ENCODE peak calls at places on chromosome 1, in ten cellular contexts. One of them, this sample, is unnamed. For H3K9me2, the result is how much of the 10 kb centered on the place peaks cover.

GRCh38 chr1:7407980-7408770 is 362.9 kb upstream of the VAMP3 start:
- DNase-seq in hepatocyte: no peak
- DNase-seq in HCT116: no peak
- DNase-seq in GM23338: no peak
- DNase-seq in MM.1S: no peak
- DNase-seq in GM23248: no peak
- DNase-seq in PC-9: no peak
- DNase-seq in SK-N-SH: no peak
- DNase-seq in OCI-LY7: no peak
- DNase-seq in Karpas-422: no peak
- DNase-seq in this sample: no peak

GRCh38 chr1:178497903-178498478 is 1.2 kb upstream of the CLEC20A start:
- DNase-seq in hepatocyte: no peak
- DNase-seq in HCT116: no peak
- DNase-seq in GM23338: no peak
- DNase-seq in MM.1S: no peak
- DNase-seq in GM23248: no peak
- DNase-seq in PC-9: no peak
- DNase-seq in SK-N-SH: no peak
- DNase-seq in OCI-LY7: no peak
- DNase-seq in Karpas-422: no peak
- DNase-seq in this sample: no peak

GRCh38 chr1:78055565-78056132 is 9.9 kb downstream of the GIPC2 start:
- DNase-seq in hepatocyte: no peak
- DNase-seq in HCT116: no peak
- DNase-seq in GM23338: no peak
- DNase-seq in MM.1S: no peak
- DNase-seq in GM23248: no peak
- DNase-seq in PC-9: no peak
- DNase-seq in SK-N-SH: no peak
- DNase-seq in OCI-LY7: no peak
- DNase-seq in Karpas-422: no peak
- DNase-seq in this sample: no peak

GRCh38 chr1:112904831-112905227 is 51.2 kb downstream of the SLC16A1 start:
- DNase-seq in hepatocyte: peak
- DNase-seq in HCT116: peak
- DNase-seq in GM23338: peak
- DNase-seq in MM.1S: no peak
- DNase-seq in GM23248: no peak
- DNase-seq in PC-9: peak
- DNase-seq in SK-N-SH: no peak
- DNase-seq in OCI-LY7: no peak
- DNase-seq in Karpas-422: no peak
- DNase-seq in this sample: peak

GRCh38 chr1:18398791-18399551 is 81.8 kb upstream of the KLHDC7A start:
- DNase-seq in hepatocyte: no peak
- DNase-seq in HCT116: no peak
- DNase-seq in GM23338: peak
- DNase-seq in MM.1S: no peak
- DNase-seq in GM23248: no peak
- DNase-seq in PC-9: no peak
- DNase-seq in SK-N-SH: no peak
- DNase-seq in OCI-LY7: no peak
- DNase-seq in Karpas-422: no peak
- DNase-seq in this sample: no peak

GRCh38 chr1:233172201-233172600 is 123.3 kb downstream of the PCNX2 start:
- DNase-seq in hepatocyte: no peak
- DNase-seq in HCT116: peak
- DNase-seq in GM23338: peak
- DNase-seq in MM.1S: peak
- DNase-seq in GM23248: peak
- DNase-seq in PC-9: no peak
- DNase-seq in SK-N-SH: no peak
- DNase-seq in OCI-LY7: no peak
- DNase-seq in Karpas-422: no peak
- DNase-seq in this sample: peak

GRCh38 chr1:221983444-221983843 is 241.6 kb upstream of the DUSP10 start:
- DNase-seq in hepatocyte: no peak
- DNase-seq in HCT116: no peak
- DNase-seq in GM23338: no peak
- DNase-seq in MM.1S: no peak
- DNase-seq in GM23248: peak
- DNase-seq in PC-9: no peak
- DNase-seq in SK-N-SH: no peak
- DNase-seq in OCI-LY7: no peak
- DNase-seq in Karpas-422: no peak
- DNase-seq in this sample: peak

GRCh38 chr1:207698822-207699483 is 52.9 kb upstream of the CD46 start:
- DNase-seq in hepatocyte: peak
- DNase-seq in HCT116: peak
- DNase-seq in GM23338: peak
- DNase-seq in MM.1S: peak
- DNase-seq in GM23248: peak
- DNase-seq in PC-9: peak
- DNase-seq in SK-N-SH: peak
- DNase-seq in OCI-LY7: peak
- DNase-seq in Karpas-422: peak
- DNase-seq in this sample: peak

GRCh38 chr1:15197591-15198447 is 44.3 kb downstream of the TMEM51 start:
- DNase-seq in hepatocyte: no peak
- DNase-seq in HCT116: no peak
- DNase-seq in GM23338: no peak
- DNase-seq in MM.1S: no peak
- DNase-seq in GM23248: no peak
- DNase-seq in PC-9: no peak
- DNase-seq in SK-N-SH: no peak
- DNase-seq in OCI-LY7: no peak
- DNase-seq in Karpas-422: no peak
- DNase-seq in this sample: no peak
- H3K27ac ChIP-seq in hepatocyte: peak
- H3K27ac ChIP-seq in HCT116: no peak
- H3K27ac ChIP-seq in GM23338: no peak
- H3K27ac ChIP-seq in MM.1S: no peak
- H3K27ac ChIP-seq in GM23248: no peak
- H3K27ac ChIP-seq in PC-9: no peak
- H3K27ac ChIP-seq in SK-N-SH: no peak
- H3K27ac ChIP-seq in OCI-LY7: no peak
- H3K27ac ChIP-seq in Karpas-422: no peak
- H3K27ac ChIP-seq in this sample: no peak

GRCh38 chr1:29944253-29944652 is 707.9 kb downstream of the PTPRU start:
- DNase-seq in hepatocyte: no peak
- DNase-seq in HCT116: no peak
- DNase-seq in GM23338: no peak
- DNase-seq in MM.1S: no peak
- DNase-seq in GM23248: no peak
- DNase-seq in PC-9: no peak
- DNase-seq in SK-N-SH: no peak
- DNase-seq in OCI-LY7: no peak
- DNase-seq in Karpas-422: no peak
- DNase-seq in this sample: no peak
- H3K9me2 ChIP-seq in hepatocyte: under half
- H3K9me2 ChIP-seq in HCT116: under half
- H3K9me2 ChIP-seq in GM23338: under half
- H3K9me2 ChIP-seq in MM.1S: under half
- H3K9me2 ChIP-seq in GM23248: under half
- H3K9me2 ChIP-seq in PC-9: under half
- H3K9me2 ChIP-seq in SK-N-SH: under half
- H3K9me2 ChIP-seq in OCI-LY7: under half
- H3K9me2 ChIP-seq in Karpas-422: under half
- H3K9me2 ChIP-seq in this sample: under half

GRCh38 chr1:1401457-1402010 is 2.4 kb upstream of the CCNL2 start:
- DNase-seq in hepatocyte: no peak
- DNase-seq in HCT116: no peak
- DNase-seq in GM23338: no peak
- DNase-seq in MM.1S: no peak
- DNase-seq in GM23248: no peak
- DNase-seq in PC-9: no peak
- DNase-seq in SK-N-SH: no peak
- DNase-seq in OCI-LY7: no peak
- DNase-seq in Karpas-422: no peak
- DNase-seq in this sample: no peak

GRCh38 chr1:1399870-1400575 is 888 bp upstream of the CCNL2 start:
- DNase-seq in hepatocyte: no peak
- DNase-seq in HCT116: no peak
- DNase-seq in GM23338: peak
- DNase-seq in MM.1S: peak
- DNase-seq in GM23248: peak
- DNase-seq in PC-9: no peak
- DNase-seq in SK-N-SH: no peak
- DNase-seq in OCI-LY7: peak
- DNase-seq in Karpas-422: peak
- DNase-seq in this sample: peak

GRCh38 chr1:1402081-1402900 is 3.2 kb upstream of the CCNL2 start:
- DNase-seq in hepatocyte: peak
- DNase-seq in HCT116: peak
- DNase-seq in GM23338: peak
- DNase-seq in MM.1S: peak
- DNase-seq in GM23248: peak
- DNase-seq in PC-9: peak
- DNase-seq in SK-N-SH: peak
- DNase-seq in OCI-LY7: peak
- DNase-seq in Karpas-422: peak
- DNase-seq in this sample: peak

GRCh38 chr1:1399187-1399869 is at the start of gene CCNL2:
- DNase-seq in hepatocyte: peak
- DNase-seq in HCT116: peak
- DNase-seq in GM23338: peak
- DNase-seq in MM.1S: peak
- DNase-seq in GM23248: peak
- DNase-seq in PC-9: peak
- DNase-seq in SK-N-SH: peak
- DNase-seq in OCI-LY7: peak
- DNase-seq in Karpas-422: peak
- DNase-seq in this sample: peak

GRCh38 chr1:1400576-1401456 is 1.7 kb upstream of the CCNL2 start:
- DNase-seq in hepatocyte: peak
- DNase-seq in HCT116: no peak
- DNase-seq in GM23338: no peak
- DNase-seq in MM.1S: no peak
- DNase-seq in GM23248: no peak
- DNase-seq in PC-9: no peak
- DNase-seq in SK-N-SH: no peak
- DNase-seq in OCI-LY7: no peak
- DNase-seq in Karpas-422: no peak
- DNase-seq in this sample: no peak
- H3K27ac ChIP-seq in hepatocyte: peak
- H3K27ac ChIP-seq in HCT116: peak
- H3K27ac ChIP-seq in GM23338: no peak
- H3K27ac ChIP-seq in MM.1S: no peak
- H3K27ac ChIP-seq in GM23248: peak
- H3K27ac ChIP-seq in PC-9: no peak
- H3K27ac ChIP-seq in SK-N-SH: peak
- H3K27ac ChIP-seq in OCI-LY7: peak
- H3K27ac ChIP-seq in Karpas-422: peak
- H3K27ac ChIP-seq in this sample: peak

GRCh38 chr1:155202731-155203515 is 4.8 kb downstream of the THBS3 start:
- DNase-seq in hepatocyte: no peak
- DNase-seq in HCT116: no peak
- DNase-seq in GM23338: no peak
- DNase-seq in MM.1S: no peak
- DNase-seq in GM23248: no peak
- DNase-seq in PC-9: no peak
- DNase-seq in SK-N-SH: no peak
- DNase-seq in OCI-LY7: no peak
- DNase-seq in Karpas-422: no peak
- DNase-seq in this sample: no peak
- H3K9me2 ChIP-seq in hepatocyte: under half
- H3K9me2 ChIP-seq in HCT116: under half
- H3K9me2 ChIP-seq in GM23338: under half
- H3K9me2 ChIP-seq in MM.1S: under half
- H3K9me2 ChIP-seq in GM23248: under half
- H3K9me2 ChIP-seq in PC-9: under half
- H3K9me2 ChIP-seq in SK-N-SH: under half
- H3K9me2 ChIP-seq in OCI-LY7: under half
- H3K9me2 ChIP-seq in Karpas-422: under half
- H3K9me2 ChIP-seq in this sample: under half

DNA sequence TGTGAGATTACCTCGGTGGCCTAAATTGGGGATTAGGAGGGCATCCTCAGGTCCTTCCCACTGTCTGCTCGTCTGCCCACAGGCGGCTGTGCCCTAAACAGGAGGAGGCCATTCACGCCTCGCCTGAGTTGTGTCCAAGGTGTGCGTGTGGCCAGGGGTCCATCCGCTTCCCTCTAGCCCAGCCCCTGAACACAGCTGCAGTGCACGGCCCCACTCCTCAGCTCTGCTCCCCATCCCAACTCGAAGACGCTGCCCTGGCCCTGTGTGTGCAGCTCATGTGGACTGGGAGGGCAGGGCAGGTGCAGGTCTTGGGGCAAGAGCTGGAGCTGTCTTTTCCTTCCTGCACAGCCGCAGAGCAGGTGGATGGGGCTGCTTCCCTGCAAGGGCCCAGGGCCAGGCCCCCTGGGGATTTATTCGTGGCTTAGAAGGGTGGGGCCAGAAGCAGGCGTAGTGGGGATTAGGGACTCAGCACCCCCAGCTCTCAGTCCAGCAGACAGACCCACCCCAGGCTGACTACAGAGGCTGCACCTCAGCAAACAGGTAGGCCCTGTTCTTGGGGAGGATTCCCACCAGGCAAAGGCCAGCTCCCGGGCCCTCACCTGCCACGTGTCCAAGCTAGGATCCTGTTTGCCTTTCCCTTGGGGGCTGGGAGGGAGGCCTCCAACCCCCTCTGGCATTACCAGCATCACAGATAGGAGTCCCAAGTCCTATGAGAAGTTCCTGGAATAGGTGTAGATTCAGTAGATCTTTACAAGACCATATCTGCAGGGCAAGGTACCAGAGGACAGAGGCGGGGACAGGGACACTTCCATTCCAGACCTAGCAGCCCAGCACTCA is 4.4 kb downstream of the GUK1 start:
- DNase-seq in hepatocyte: peak
- DNase-seq in HCT116: no peak
- DNase-seq in GM23338: no peak
- DNase-seq in MM.1S: no peak
- DNase-seq in GM23248: no peak
- DNase-seq in PC-9: no peak
- DNase-seq in SK-N-SH: peak
- DNase-seq in OCI-LY7: no peak
- DNase-seq in Karpas-422: no peak
- DNase-seq in this sample: no peak
- H3K27ac ChIP-seq in hepatocyte: no peak
- H3K27ac ChIP-seq in HCT116: no peak
- H3K27ac ChIP-seq in GM23338: no peak
- H3K27ac ChIP-seq in MM.1S: no peak
- H3K27ac ChIP-seq in GM23248: no peak
- H3K27ac ChIP-seq in PC-9: no peak
- H3K27ac ChIP-seq in SK-N-SH: no peak
- H3K27ac ChIP-seq in OCI-LY7: no peak
- H3K27ac ChIP-seq in Karpas-422: no peak
- H3K27ac ChIP-seq in this sample: no peak

GRCh38 chr1:203463469-203464062 is 12.0 kb upstream of the PRELP start:
- DNase-seq in hepatocyte: no peak
- DNase-seq in HCT116: no peak
- DNase-seq in GM23338: peak
- DNase-seq in MM.1S: no peak
- DNase-seq in GM23248: peak
- DNase-seq in PC-9: no peak
- DNase-seq in SK-N-SH: no peak
- DNase-seq in OCI-LY7: peak
- DNase-seq in Karpas-422: no peak
- DNase-seq in this sample: peak
- H3K9me2 ChIP-seq in hepatocyte: under half
- H3K9me2 ChIP-seq in HCT116: under half
- H3K9me2 ChIP-seq in GM23338: under half
- H3K9me2 ChIP-seq in MM.1S: under half
- H3K9me2 ChIP-seq in GM23248: under half
- H3K9me2 ChIP-seq in PC-9: under half
- H3K9me2 ChIP-seq in SK-N-SH: under half
- H3K9me2 ChIP-seq in OCI-LY7: under half
- H3K9me2 ChIP-seq in Karpas-422: under half
- H3K9me2 ChIP-seq in this sample: under half